ENCODE peak calls at places on chromosomes 13 and 19, in ten cellular contexts. C, G, U, D, A, N, I, P, R and S are unnamed samples.

GRCh38 chr19:18438331-18439024 is 545 bp upstream of the ISYNA1 start:
- DNase-seq in G (no peak), N (no peak), A (peak), C (no peak), U (no peak), D (no peak), I (peak), P (peak), R (no peak), S (peak)

GRCh38 chr19:56538761-56539263 is at the start of gene ZFP28:
- DNase-seq in R (peak), N (no peak), P (peak), I (no peak), U (no peak), D (peak), A (peak), G (peak), C (peak), S (no peak)

GRCh38 chr13:80010846-80011245 is 330.1 kb downstream of the SPRY2 start:
- DNase-seq in C (no peak), N (no peak), A (no peak), I (no peak), R (no peak), D (no peak), P (no peak), G (no peak), U (no peak), S (no peak)

GRCh38 chr19:21705393-21705792 is 62.0 kb downstream of the ZNF100 start:
- DNase-seq in D (no peak), G (no peak), P (no peak), A (no peak), R (no peak), U (no peak), I (no peak), N (no peak), C (no peak), S (no peak)

GRCh38 chr19:5880604-5881078 is 10.3 kb upstream of the FUT5 start:
- DNase-seq in R (no peak), D (no peak), P (no peak), N (peak), A (peak), U (peak), C (no peak), I (peak), G (no peak), S (peak)

GRCh38 chr19:5228932-5229777 is 111.5 kb downstream of the PTPRS start:
- DNase-seq in U (no peak), I (no peak), D (no peak), P (no peak), G (no peak), A (peak), N (no peak), R (no peak), C (no peak), S (peak)

GRCh38 chr19:2047076-2047448 is 4.0 kb downstream of the MKNK2 start:
- DNase-seq in D (no peak), R (no peak), U (no peak), P (no peak), N (no peak), I (no peak), C (no peak), G (no peak), A (no peak), S (no peak)

GRCh38 chr19:43476606-43477005 is 11.2 kb upstream of the LYPD3 start:
- DNase-seq in U (peak), G (no peak), A (no peak), P (no peak), N (no peak), C (no peak), R (no peak), D (no peak), I (peak), S (no peak)

GRCh38 chr13:113178070-113178895 is 19.8 kb downstream of the PROZ start:
- DNase-seq in D (no peak), P (no peak), C (no peak), U (peak), R (no peak), N (no peak), I (peak), G (no peak), A (no peak), S (no peak)

GRCh38 chr19:30231408-30232318 is 140.5 kb upstream of the ZNF536 start:
- DNase-seq in R (no peak), P (no peak), G (no peak), U (no peak), N (no peak), C (no peak), I (no peak), A (no peak), D (no peak), S (no peak)

GRCh38 chr13:27354379-27354778 is 70.0 kb upstream of the GTF3A start:
- DNase-seq in D (no peak), N (no peak), C (no peak), A (no peak), R (no peak), G (no peak), I (peak), P (no peak), U (peak), S (no peak)

GRCh38 chr13:78601886-78602560 is 1.3 kb downstream of the POU4F1 start:
- DNase-seq in R (no peak), N (no peak), G (no peak), C (no peak), D (no peak), A (no peak), U (no peak), I (no peak), P (peak), S (no peak)

GRCh38 chr13:99894105-99894504 is 77.5 kb downstream of the ZIC5 start:
- DNase-seq in G (no peak), I (no peak), U (no peak), D (no peak), R (no peak), C (no peak), P (no peak), A (no peak), N (no peak), S (no peak)

GRCh38 chr19:55622242-55622969 is 2.0 kb downstream of the ZNF784 start:
- DNase-seq in A (no peak), U (no peak), P (no peak), R (no peak), G (no peak), D (no peak), N (no peak), C (no peak), I (no peak), S (no peak)

GRCh38 chr13:19910336-19911072 is 47.1 kb upstream of the ZMYM5 start:
- DNase-seq in A (no peak), D (no peak), N (no peak), G (no peak), R (no peak), I (peak), P (no peak), U (peak), C (no peak), S (no peak)

GRCh38 chr19:4037301-4037949 is 29.3 kb downstream of the ZBTB7A start:
- DNase-seq in N (no peak), I (no peak), A (no peak), R (no peak), C (no peak), P (no peak), G (no peak), U (no peak), D (no peak), S (no peak)

GRCh38 chr13:112487127-112487517 is 100.8 kb downstream of the TUBGCP3 start:
- DNase-seq in U (no peak), A (no peak), I (no peak), G (no peak), N (no peak), D (no peak), R (no peak), P (no peak), C (no peak), S (no peak)

GRCh38 chr19:16327911-16328823 is 3.5 kb downstream of the KLF2 start:
- DNase-seq in A (peak), R (peak), I (no peak), N (no peak), C (peak), U (peak), D (no peak), G (no peak), P (no peak), S (peak)

GRCh38 chr19:5603626-5604025 is 18.9 kb downstream of the SAFB2 start:
- DNase-seq in U (no peak), D (no peak), P (no peak), G (no peak), I (no peak), C (no peak), N (no peak), A (no peak), R (no peak), S (no peak)

GRCh38 chr13:33756929-33757328 is 61.0 kb upstream of the RFC3 start:
- DNase-seq in A (no peak), P (no peak), U (no peak), I (no peak), D (no peak), C (no peak), R (no peak), G (no peak), N (no peak), S (no peak)

GRCh38 chr13:29758591-29759114 is 91.8 kb downstream of the UBL3 start:
- DNase-seq in D (no peak), U (peak), C (no peak), A (no peak), N (no peak), I (no peak), R (peak), P (no peak), G (peak), S (no peak)

GRCh38 chr19:48674921-48675824 is 2.4 kb upstream of the NTN5 start:
- DNase-seq in U (peak), A (peak), R (peak), I (peak), G (peak), D (peak), N (peak), C (peak), P (peak), S (peak)

GRCh38 chr13:99379856-99380255 is 72.7 kb upstream of the GPR183 start:
- DNase-seq in G (no peak), D (no peak), N (no peak), A (no peak), R (no peak), C (peak), U (no peak), I (no peak), P (no peak), S (no peak)